ENCODE peak calls at places on chromosomes 11 and 22, in nine cellular contexts. One of them, this sample, is unnamed.

GRCh38 chr11:72647882-72648281 is 26.3 kb downstream of the PDE2A start:
- DNase-seq in left ventricle myocardium inferior: no peak
- DNase-seq in endothelial cell of umbilical vein: no peak
- DNase-seq in CD8-positive, alpha-beta memory T cell: no peak
- DNase-seq in substantia nigra: no peak
- DNase-seq in hepatocyte: no peak
- DNase-seq in thoracic aorta: no peak
- DNase-seq in lower lobe of right lung: no peak
- DNase-seq in astrocyte: no peak
- DNase-seq in this sample: no peak

GRCh38 chr11:64620286-64620962 is 29.4 kb downstream of the SLC22A12 start:
- DNase-seq in thoracic aorta: no peak
- DNase-seq in lower lobe of right lung: no peak
- DNase-seq in hepatocyte: peak
- DNase-seq in endothelial cell of umbilical vein: peak
- DNase-seq in CD8-positive, alpha-beta memory T cell: no peak
- DNase-seq in left ventricle myocardium inferior: no peak
- DNase-seq in astrocyte: no peak
- DNase-seq in substantia nigra: peak
- DNase-seq in this sample: no peak

GRCh38 chr11:83827940-83828554 is 541.9 kb upstream of the CCDC90B start:
- DNase-seq in left ventricle myocardium inferior: no peak
- DNase-seq in lower lobe of right lung: no peak
- DNase-seq in substantia nigra: no peak
- DNase-seq in hepatocyte: peak
- DNase-seq in astrocyte: peak
- DNase-seq in endothelial cell of umbilical vein: peak
- DNase-seq in CD8-positive, alpha-beta memory T cell: no peak
- DNase-seq in thoracic aorta: no peak
- DNase-seq in this sample: peak

GRCh38 chr22:32531955-32532818 is 57.6 kb downstream of the FBXO7 start:
- DNase-seq in thoracic aorta: peak
- DNase-seq in astrocyte: peak
- DNase-seq in lower lobe of right lung: peak
- DNase-seq in substantia nigra: no peak
- DNase-seq in left ventricle myocardium inferior: peak
- DNase-seq in CD8-positive, alpha-beta memory T cell: no peak
- DNase-seq in hepatocyte: peak
- DNase-seq in endothelial cell of umbilical vein: peak
- DNase-seq in this sample: peak

GRCh38 chr22:44266811-44267760 is 45.7 kb downstream of the SHISAL1 start:
- DNase-seq in substantia nigra: no peak
- DNase-seq in hepatocyte: peak
- DNase-seq in endothelial cell of umbilical vein: no peak
- DNase-seq in CD8-positive, alpha-beta memory T cell: no peak
- DNase-seq in lower lobe of right lung: peak
- DNase-seq in astrocyte: no peak
- DNase-seq in thoracic aorta: no peak
- DNase-seq in left ventricle myocardium inferior: no peak
- DNase-seq in this sample: no peak

GRCh38 chr22:30877662-30878515 is 90.7 kb downstream of the MORC2 start:
- DNase-seq in substantia nigra: no peak
- DNase-seq in CD8-positive, alpha-beta memory T cell: no peak
- DNase-seq in endothelial cell of umbilical vein: no peak
- DNase-seq in left ventricle myocardium inferior: no peak
- DNase-seq in astrocyte: no peak
- DNase-seq in thoracic aorta: no peak
- DNase-seq in lower lobe of right lung: peak
- DNase-seq in hepatocyte: no peak
- DNase-seq in this sample: no peak

GRCh38 chr11:3669742-3670183 is 1.4 kb downstream of the CHRNA10 start:
- DNase-seq in left ventricle myocardium inferior: peak
- DNase-seq in endothelial cell of umbilical vein: no peak
- DNase-seq in hepatocyte: no peak
- DNase-seq in astrocyte: no peak
- DNase-seq in lower lobe of right lung: no peak
- DNase-seq in CD8-positive, alpha-beta memory T cell: no peak
- DNase-seq in thoracic aorta: no peak
- DNase-seq in substantia nigra: no peak
- DNase-seq in this sample: no peak

GRCh38 chr22:20524004-20524481 is 16.6 kb downstream of the MED15 start:
- DNase-seq in astrocyte: no peak
- DNase-seq in left ventricle myocardium inferior: no peak
- DNase-seq in hepatocyte: no peak
- DNase-seq in CD8-positive, alpha-beta memory T cell: no peak
- DNase-seq in lower lobe of right lung: no peak
- DNase-seq in endothelial cell of umbilical vein: no peak
- DNase-seq in thoracic aorta: no peak
- DNase-seq in substantia nigra: no peak
- DNase-seq in this sample: no peak

GRCh38 chr11:62602141-62603071 is 741 bp upstream of the MTA2 start:
- DNase-seq in hepatocyte: peak
- DNase-seq in thoracic aorta: no peak
- DNase-seq in left ventricle myocardium inferior: peak
- DNase-seq in lower lobe of right lung: peak
- DNase-seq in substantia nigra: peak
- DNase-seq in endothelial cell of umbilical vein: no peak
- DNase-seq in astrocyte: no peak
- DNase-seq in CD8-positive, alpha-beta memory T cell: peak
- DNase-seq in this sample: peak

GRCh38 chr11:69644071-69644961 is 3.4 kb downstream of the CCND1 start:
- DNase-seq in hepatocyte: peak
- DNase-seq in CD8-positive, alpha-beta memory T cell: no peak
- DNase-seq in endothelial cell of umbilical vein: peak
- DNase-seq in lower lobe of right lung: peak
- DNase-seq in left ventricle myocardium inferior: peak
- DNase-seq in astrocyte: peak
- DNase-seq in thoracic aorta: no peak
- DNase-seq in substantia nigra: peak
- DNase-seq in this sample: no peak

GRCh38 chr11:9943346-9944110 is 279.7 kb downstream of the SWAP70 start:
- DNase-seq in CD8-positive, alpha-beta memory T cell: no peak
- DNase-seq in left ventricle myocardium inferior: no peak
- DNase-seq in substantia nigra: no peak
- DNase-seq in astrocyte: peak
- DNase-seq in thoracic aorta: no peak
- DNase-seq in endothelial cell of umbilical vein: peak
- DNase-seq in lower lobe of right lung: no peak
- DNase-seq in hepatocyte: no peak
- DNase-seq in this sample: no peak

GRCh38 chr11:80837051-80837450 is 1396.2 kb upstream of the TENM4 start:
- DNase-seq in lower lobe of right lung: no peak
- DNase-seq in left ventricle myocardium inferior: no peak
- DNase-seq in thoracic aorta: no peak
- DNase-seq in hepatocyte: no peak
- DNase-seq in CD8-positive, alpha-beta memory T cell: no peak
- DNase-seq in astrocyte: no peak
- DNase-seq in endothelial cell of umbilical vein: no peak
- DNase-seq in substantia nigra: no peak
- DNase-seq in this sample: no peak
- H3K27ac ChIP-seq in lower lobe of right lung: no peak
- H3K27ac ChIP-seq in left ventricle myocardium inferior: no peak
- H3K27ac ChIP-seq in thoracic aorta: no peak
- H3K27ac ChIP-seq in hepatocyte: no peak
- H3K27ac ChIP-seq in CD8-positive, alpha-beta memory T cell: no peak
- H3K27ac ChIP-seq in astrocyte: no peak
- H3K27ac ChIP-seq in endothelial cell of umbilical vein: no peak
- H3K27ac ChIP-seq in substantia nigra: no peak
- H3K27ac ChIP-seq in this sample: no peak

GRCh38 chr11:12604557-12605105 is 69.6 kb upstream of the TEAD1 start:
- DNase-seq in substantia nigra: no peak
- DNase-seq in thoracic aorta: no peak
- DNase-seq in hepatocyte: no peak
- DNase-seq in CD8-positive, alpha-beta memory T cell: no peak
- DNase-seq in lower lobe of right lung: no peak
- DNase-seq in left ventricle myocardium inferior: no peak
- DNase-seq in endothelial cell of umbilical vein: no peak
- DNase-seq in astrocyte: no peak
- DNase-seq in this sample: peak
- H3K27ac ChIP-seq in substantia nigra: no peak
- H3K27ac ChIP-seq in thoracic aorta: no peak
- H3K27ac ChIP-seq in hepatocyte: no peak
- H3K27ac ChIP-seq in CD8-positive, alpha-beta memory T cell: no peak
- H3K27ac ChIP-seq in lower lobe of right lung: no peak
- H3K27ac ChIP-seq in left ventricle myocardium inferior: no peak
- H3K27ac ChIP-seq in endothelial cell of umbilical vein: no peak
- H3K27ac ChIP-seq in astrocyte: no peak
- H3K27ac ChIP-seq in this sample: no peak

GRCh38 chr11:74009230-74009547 is 304 bp upstream of the UCP3 start:
- DNase-seq in lower lobe of right lung: no peak
- DNase-seq in CD8-positive, alpha-beta memory T cell: no peak
- DNase-seq in astrocyte: no peak
- DNase-seq in left ventricle myocardium inferior: no peak
- DNase-seq in hepatocyte: no peak
- DNase-seq in thoracic aorta: no peak
- DNase-seq in endothelial cell of umbilical vein: no peak
- DNase-seq in substantia nigra: no peak
- DNase-seq in this sample: no peak
- H3K27ac ChIP-seq in lower lobe of right lung: no peak
- H3K27ac ChIP-seq in CD8-positive, alpha-beta memory T cell: no peak
- H3K27ac ChIP-seq in astrocyte: no peak
- H3K27ac ChIP-seq in left ventricle myocardium inferior: peak
- H3K27ac ChIP-seq in hepatocyte: no peak
- H3K27ac ChIP-seq in thoracic aorta: no peak
- H3K27ac ChIP-seq in endothelial cell of umbilical vein: no peak
- H3K27ac ChIP-seq in substantia nigra: no peak
- H3K27ac ChIP-seq in this sample: no peak

DNA sequence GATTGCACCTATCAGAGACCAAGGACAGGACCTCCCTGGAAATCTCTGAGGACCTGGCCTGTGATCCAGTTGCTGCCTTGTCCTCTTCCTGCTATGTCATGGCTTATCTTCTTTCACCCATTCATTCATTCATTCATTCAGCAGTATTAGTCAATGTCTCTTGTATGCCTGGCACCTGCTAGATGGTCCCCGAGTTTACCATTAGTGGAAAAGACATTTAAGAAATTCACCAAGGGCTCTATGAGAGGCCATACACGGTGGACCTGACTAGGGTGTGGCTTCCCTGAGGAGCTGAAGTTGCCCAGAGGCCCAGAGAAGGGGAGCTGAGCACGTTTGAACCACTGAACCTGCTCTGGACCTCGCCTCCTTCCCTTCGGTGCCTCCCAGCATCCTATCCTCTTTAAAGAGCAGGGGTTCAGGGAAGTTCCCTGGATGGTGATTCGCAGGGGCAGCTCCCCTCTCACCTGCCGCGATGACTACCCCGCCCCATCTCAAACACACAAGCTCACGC is 682 bp upstream of the MIF start:
- DNase-seq in thoracic aorta: no peak
- DNase-seq in endothelial cell of umbilical vein: no peak
- DNase-seq in left ventricle myocardium inferior: no peak
- DNase-seq in astrocyte: no peak
- DNase-seq in substantia nigra: no peak
- DNase-seq in CD8-positive, alpha-beta memory T cell: no peak
- DNase-seq in hepatocyte: peak
- DNase-seq in lower lobe of right lung: no peak
- DNase-seq in this sample: no peak
- H3K27ac ChIP-seq in thoracic aorta: peak
- H3K27ac ChIP-seq in endothelial cell of umbilical vein: peak
- H3K27ac ChIP-seq in left ventricle myocardium inferior: peak
- H3K27ac ChIP-seq in astrocyte: peak
- H3K27ac ChIP-seq in substantia nigra: peak
- H3K27ac ChIP-seq in CD8-positive, alpha-beta memory T cell: peak
- H3K27ac ChIP-seq in hepatocyte: peak
- H3K27ac ChIP-seq in lower lobe of right lung: peak
- H3K27ac ChIP-seq in this sample: peak

DNA sequence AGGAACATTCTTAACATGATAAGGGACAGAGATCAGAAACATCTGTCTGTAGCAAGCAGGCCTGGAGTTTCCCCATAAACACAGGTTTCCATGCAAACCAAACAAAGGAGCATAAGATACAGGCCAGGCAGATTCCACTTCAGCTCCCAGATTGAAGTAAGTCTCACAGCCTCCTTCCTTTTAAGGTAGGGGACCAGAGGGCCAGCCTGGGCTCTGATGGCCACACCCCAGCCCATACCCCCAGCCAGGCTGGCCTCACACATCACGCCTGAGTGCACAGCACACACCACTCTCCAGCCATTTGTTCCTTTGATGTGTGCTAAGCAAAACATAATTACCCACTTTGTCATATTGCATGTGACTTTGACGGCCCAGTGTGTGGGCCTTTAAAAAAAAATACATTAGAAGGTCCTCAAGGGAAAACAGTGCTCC is 518.7 kb downstream of the NTM start:
- DNase-seq in thoracic aorta: no peak
- DNase-seq in astrocyte: peak
- DNase-seq in left ventricle myocardium inferior: no peak
- DNase-seq in substantia nigra: no peak
- DNase-seq in hepatocyte: peak
- DNase-seq in CD8-positive, alpha-beta memory T cell: no peak
- DNase-seq in lower lobe of right lung: no peak
- DNase-seq in endothelial cell of umbilical vein: no peak
- DNase-seq in this sample: peak
- H3K27ac ChIP-seq in thoracic aorta: no peak
- H3K27ac ChIP-seq in astrocyte: peak
- H3K27ac ChIP-seq in left ventricle myocardium inferior: no peak
- H3K27ac ChIP-seq in substantia nigra: no peak
- H3K27ac ChIP-seq in hepatocyte: peak
- H3K27ac ChIP-seq in CD8-positive, alpha-beta memory T cell: no peak
- H3K27ac ChIP-seq in lower lobe of right lung: no peak
- H3K27ac ChIP-seq in endothelial cell of umbilical vein: peak
- H3K27ac ChIP-seq in this sample: no peak

This sample was measured in mesendoderm.